ENCODE peak calls at places on chromosomes 11 and 22, in seven cellular contexts. R is cardiac muscle cell, V is GM12864, C is pancreas, Q is right lobe of liver, N is neural progenitor cell, D is HL-60. F is an unnamed sample.

GRCh38 chr11:72229336-72229924 is 4.9 kb downstream of the INPPL1 start:
- DNase-seq in D (no peak), V (no peak), Q (no peak), N (no peak), R (no peak), C (no peak), F (no peak)

GRCh38 chr22:27885977-27886842 is 32.8 kb downstream of the PITPNB start:
- DNase-seq in R (peak), D (peak), C (no peak), N (peak), V (no peak), Q (no peak), F (peak)

GRCh38 chr11:128451651-128452470 is 135.5 kb downstream of the ETS1 start:
- DNase-seq in Q (peak), N (peak), C (peak), V (no peak), D (no peak), R (peak), F (peak)

GRCh38 chr22:46764140-46764680 is 1.8 kb downstream of the TBC1D22A start:
- DNase-seq in C (no peak), D (no peak), V (no peak), N (no peak), Q (no peak), R (no peak), F (no peak)

GRCh38 chr11:109726061-109726460 is 304.1 kb downstream of the C11orf87 start:
- DNase-seq in N (no peak), Q (no peak), C (no peak), D (no peak), V (no peak), R (no peak), F (no peak)

GRCh38 chr11:606245-606644 is 9.5 kb downstream of the IRF7 start:
- DNase-seq in C (peak), N (no peak), R (peak), D (no peak), V (no peak), Q (peak), F (peak)

GRCh38 chr11:8060801-8061554 is 20.0 kb upstream of the TUB start:
- DNase-seq in C (peak), N (no peak), Q (no peak), R (peak), D (no peak), V (no peak), F (peak)

GRCh38 chr11:44609028-44609782 is 43.7 kb downstream of the CD82 start:
- DNase-seq in R (no peak), C (no peak), V (no peak), D (peak), N (no peak), Q (no peak), F (no peak)

GRCh38 chr11:113279591-113279990 is 34.8 kb upstream of the TTC12 start:
- DNase-seq in Q (no peak), R (no peak), D (no peak), C (no peak), V (no peak), N (no peak), F (no peak)

GRCh38 chr22:34019190-34019845 is 99.0 kb upstream of the LARGE1 start:
- DNase-seq in R (no peak), Q (peak), N (no peak), V (no peak), D (no peak), C (no peak), F (no peak)

GRCh38 chr11:43797337-43797736 is 83.3 kb upstream of the ALKBH3 start:
- DNase-seq in D (no peak), R (no peak), Q (no peak), C (no peak), N (no peak), V (no peak), F (no peak)

GRCh38 chr22:27918351-27919221 is 470 bp downstream of the PITPNB start:
- DNase-seq in Q (peak), D (peak), R (peak), C (peak), N (peak), V (no peak), F (peak)

GRCh38 chr11:76704171-76704948 is 33.8 kb upstream of the LRRC32 start:
- DNase-seq in R (no peak), V (no peak), N (peak), Q (no peak), D (no peak), C (no peak), F (no peak)

GRCh38 chr22:49487950-49488349 is 339.7 kb downstream of the BRD1 start:
- DNase-seq in V (no peak), D (no peak), R (no peak), N (no peak), Q (no peak), C (no peak), F (no peak)

GRCh38 chr22:43185860-43186261 is 1.1 kb downstream of the TTLL12 start:
- DNase-seq in N (peak), D (peak), V (no peak), Q (peak), C (peak), R (peak), F (peak)

GRCh38 chr11:78812513-78813293 is 238.0 kb upstream of the NARS2 start:
- DNase-seq in N (peak), Q (no peak), V (no peak), C (no peak), D (no peak), R (no peak), F (no peak)

GRCh38 chr11:47143322-47143721 is 33.4 kb downstream of the ARFGAP2 start:
- DNase-seq in D (no peak), C (no peak), N (no peak), R (peak), Q (no peak), V (no peak), F (peak)

GRCh38 chr22:48438096-48438495 is 1389.6 kb downstream of the BRD1 start:
- DNase-seq in V (no peak), N (no peak), R (no peak), Q (peak), C (no peak), D (no peak), F (no peak)

GRCh38 chr22:22616636-22617035 is 27.8 kb upstream of the GGTLC2 start:
- DNase-seq in V (peak), D (no peak), N (no peak), C (no peak), R (no peak), Q (no peak), F (no peak)

GRCh38 chr11:72525466-72525865 is 91.1 kb upstream of the CLPB start:
- DNase-seq in N (no peak), V (no peak), Q (no peak), R (no peak), C (no peak), D (peak), F (no peak)

GRCh38 chr22:44098966-44099530 is 74.9 kb downstream of the PARVB start:
- DNase-seq in V (no peak), N (no peak), R (no peak), Q (no peak), D (no peak), C (peak), F (no peak)

GRCh38 chr11:94574193-94574961 is 7.2 kb downstream of the PIWIL4 start:
- DNase-seq in Q (no peak), V (no peak), N (no peak), C (no peak), R (peak), D (peak), F (peak)

GRCh38 chr11:128716231-128716630 is 22.4 kb downstream of the FLI1 start:
- DNase-seq in N (no peak), D (peak), Q (no peak), V (no peak), R (no peak), C (no peak), F (no peak)

DNA sequence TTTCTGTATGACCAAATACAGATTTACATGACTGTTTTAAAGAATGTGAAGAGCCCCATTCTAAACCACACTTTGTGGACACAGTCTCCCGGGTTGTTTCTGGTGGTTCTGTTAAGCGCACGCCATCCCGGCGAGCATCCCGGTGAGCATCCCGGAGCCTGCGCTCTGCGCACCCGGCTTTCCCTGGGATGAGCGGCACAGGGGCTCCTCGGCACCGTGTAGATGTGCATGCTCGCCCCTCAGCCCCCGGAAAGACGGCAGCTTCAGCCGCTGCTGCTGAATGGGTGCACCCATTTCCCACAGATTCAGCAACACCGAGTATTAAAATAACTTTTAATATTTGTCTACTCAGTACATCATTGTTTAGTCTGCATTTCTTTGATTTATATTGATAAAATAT is 36.0 kb downstream of the GLB1L2 start:
- DNase-seq in R (no peak), C (peak), V (no peak), Q (no peak), N (no peak), D (no peak), F (no peak)
- TF ChIP-seq CTCF in R (no peak), C (no peak), V (no peak), Q (no peak), N (no peak), D (no peak), F (no peak)

GRCh38 chr11:58963551-58964075 is 24.3 kb downstream of the GLYATL1 start:
- DNase-seq in R (peak), Q (peak), V (no peak), N (peak), C (no peak), D (no peak), F (peak)
- H3K4me3 ChIP-seq in R (peak), Q (peak), V (no peak), N (peak), C (peak), D (no peak), F (peak)

DNA sequence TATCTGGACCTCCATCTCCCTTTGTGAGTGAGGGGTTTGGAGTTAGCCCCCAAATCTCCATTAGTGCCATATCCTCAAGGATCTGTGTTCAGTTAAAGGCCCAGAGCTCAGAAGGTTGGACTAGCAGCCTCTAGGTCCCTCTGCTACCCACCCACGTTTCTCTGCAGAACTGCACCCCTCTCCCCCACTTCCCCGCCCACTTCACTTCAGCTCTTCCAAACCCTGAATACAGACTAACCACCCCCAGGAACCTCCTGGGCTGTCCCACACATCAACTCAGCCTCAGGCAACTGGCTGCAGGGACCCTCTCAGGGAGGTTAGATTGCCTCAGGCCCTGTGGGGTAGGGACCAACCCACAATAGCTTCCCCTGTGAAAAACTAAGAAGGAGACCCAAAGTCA is 854 bp downstream of the VPREB3 start:
- DNase-seq in Q (no peak), C (no peak), R (no peak), D (no peak), N (no peak), V (no peak), F (no peak)
- TF ChIP-seq CTCF in Q (no peak), C (no peak), R (no peak), D (no peak), N (no peak), V (no peak), F (no peak)

GRCh38 chr11:134250675-134251074 is 2.5 kb downstream of the THYN1 start:
- DNase-seq in R (no peak), C (no peak), Q (no peak), V (no peak), D (peak), N (no peak), F (no peak)

GRCh38 chr11:134254433-134254832 is 1.1 kb downstream of the ACAD8 start:
- DNase-seq in C (no peak), D (no peak), R (no peak), V (no peak), Q (no peak), N (no peak), F (no peak)

GRCh38 chr11:134253189-134253993 is at the start of the genes ACAD8 and THYN1:
- DNase-seq in R (peak), N (peak), Q (peak), C (peak), V (peak), D (peak), F (peak)

GRCh38 chr11:134248910-134249480 is 4.2 kb downstream of the THYN1 start:
- DNase-seq in D (no peak), R (no peak), V (no peak), Q (no peak), C (no peak), N (no peak), F (no peak)

DNA sequence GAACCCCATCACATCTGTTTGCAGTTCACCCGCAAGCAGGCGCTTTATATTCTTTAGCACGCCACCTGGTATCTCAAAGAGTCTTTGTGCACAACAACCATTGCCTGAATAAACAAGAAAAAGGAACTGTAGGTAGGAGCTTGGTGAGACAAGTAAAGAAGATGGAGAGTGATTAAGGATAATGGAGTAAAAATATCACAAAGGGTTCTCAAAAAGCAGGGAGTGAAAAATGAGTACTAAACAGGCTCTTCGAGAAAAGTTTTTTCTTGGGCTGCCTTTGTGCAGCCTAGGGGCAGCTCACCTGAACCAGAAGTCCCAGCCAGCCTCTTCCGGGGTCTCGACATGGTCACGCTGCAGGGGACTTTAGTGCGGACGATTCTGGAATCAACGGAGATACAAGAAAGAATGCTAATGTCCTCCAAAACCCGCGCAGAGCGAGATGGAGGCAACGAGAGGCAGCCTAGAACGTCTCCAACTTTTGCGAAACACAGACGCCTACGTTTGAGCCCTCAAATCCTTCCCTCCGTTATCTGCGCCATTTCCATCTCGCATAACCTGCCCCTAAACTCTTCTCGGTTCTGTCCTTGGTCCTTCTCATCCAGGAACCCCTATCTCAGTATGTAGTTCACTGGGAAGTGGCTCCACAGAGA is 488 bp downstream of the THYN1 start:
- DNase-seq in R (peak), D (peak), V (no peak), Q (no peak), N (peak), C (no peak), F (peak)
- H3K4me3 ChIP-seq in R (peak), D (peak), V (peak), Q (peak), N (peak), C (peak), F (peak)

GRCh38 chr22:45139693-45140092 is 24.0 kb upstream of the NUP50 start:
- DNase-seq in D (no peak), R (no peak), C (no peak), N (no peak), Q (no peak), V (no peak), F (no peak)
- TF ChIP-seq CTCF in D (no peak), R (no peak), C (no peak), N (no peak), Q (no peak), V (no peak), F (no peak)

DNA sequence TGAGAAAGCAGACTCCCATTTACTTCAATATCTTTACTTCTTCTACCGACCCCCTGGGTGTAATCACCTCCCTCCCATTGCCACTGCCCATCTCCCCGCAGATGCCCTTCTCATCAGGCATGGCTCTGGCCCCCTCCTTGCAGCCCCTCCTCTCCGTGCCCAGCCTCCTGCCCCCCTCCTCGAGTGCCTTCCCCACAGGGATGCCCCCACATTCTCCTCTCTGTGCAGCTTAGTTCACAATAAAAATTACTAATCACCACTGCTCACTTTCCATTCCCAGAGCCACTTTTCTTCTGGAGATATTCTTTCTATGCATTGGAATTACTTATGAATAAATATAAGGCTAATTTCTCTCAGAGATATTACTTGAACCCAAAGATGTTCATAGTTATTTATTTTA is 22.1 kb downstream of the IFITM10 start:
- DNase-seq in Q (no peak), N (no peak), V (no peak), D (no peak), R (no peak), C (no peak), F (no peak)
- H3K4me3 ChIP-seq in Q (no peak), N (no peak), V (no peak), D (no peak), R (no peak), C (no peak), F (no peak)

DNA sequence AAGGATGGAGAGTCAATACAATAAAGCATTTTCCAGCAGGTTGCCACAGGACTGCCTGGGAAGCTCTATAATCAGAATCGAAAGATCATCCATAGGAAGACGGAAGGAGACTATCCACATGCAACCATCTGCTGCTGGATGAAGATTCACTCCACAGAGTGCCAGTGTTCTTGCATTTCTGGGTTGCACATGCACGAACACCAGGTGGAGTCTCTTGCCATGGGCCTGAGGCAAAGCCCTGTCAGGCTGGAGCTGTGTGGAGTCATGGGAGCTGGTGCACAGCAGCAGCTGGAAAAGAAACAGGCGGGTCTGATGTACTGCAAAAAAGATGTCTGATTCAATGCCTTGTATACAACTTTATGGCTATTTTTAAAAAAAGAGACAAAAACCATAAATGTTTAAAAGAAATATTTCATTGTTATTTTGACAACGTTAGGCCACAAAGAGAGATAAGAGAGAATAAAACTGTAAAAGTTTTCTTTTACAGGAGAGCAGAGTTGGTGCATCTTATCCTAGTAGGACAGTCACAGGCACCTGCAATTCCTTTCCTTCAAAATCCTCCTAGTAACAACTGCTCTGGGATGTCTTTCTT is 12.9 kb upstream of the FAT3 start:
- DNase-seq in V (no peak), C (no peak), R (peak), D (no peak), N (peak), Q (peak), F (peak)
- TF ChIP-seq CTCF in V (no peak), C (no peak), R (peak), D (no peak), N (peak), Q (peak), F (peak)

GRCh38 chr22:29477919-29478318 is 2.1 kb upstream of the NEFH start:
- DNase-seq in V (no peak), D (no peak), N (peak), R (no peak), C (no peak), Q (no peak), F (no peak)
- H3K4me3 ChIP-seq in V (no peak), D (no peak), N (peak), R (no peak), C (no peak), Q (no peak), F (no peak)

GRCh38 chr11:114398303-114398920 is 1.9 kb downstream of the C11orf71 start:
- DNase-seq in R (no peak), D (no peak), N (no peak), V (no peak), Q (no peak), C (no peak), F (no peak)

GRCh38 chr11:114395776-114396175 is 4.5 kb downstream of the C11orf71 start:
- DNase-seq in V (no peak), C (no peak), R (no peak), N (peak), D (no peak), Q (no peak), F (no peak)

GRCh38 chr11:114399490-114399889 is 821 bp downstream of the C11orf71 start:
- DNase-seq in V (no peak), N (peak), Q (no peak), D (no peak), C (no peak), R (no peak), F (no peak)

GRCh38 chr11:114399903-114400221 is 449 bp downstream of the C11orf71 start:
- DNase-seq in R (peak), V (peak), N (peak), C (peak), Q (no peak), D (peak), F (no peak)

GRCh38 chr11:114397349-114397982 is 2.8 kb downstream of the C11orf71 start:
- DNase-seq in C (no peak), R (no peak), N (no peak), Q (no peak), D (no peak), V (no peak), F (no peak)
- TF ChIP-seq CTCF in C (no peak), R (no peak), N (no peak), Q (no peak), D (no peak), V (no peak), F (no peak)